ENCODE peak calls at places on chromosomes 2 and 18, in seven cellular contexts. Z is lower leg skin, M is pancreas, G is nephron progenitor cell, J is non-pigmented ciliary epithelial cell, W is NCI-H1105 treated with DMSO at 0.1 percent for 48 hours, D is foreskin fibroblast. N is an unnamed sample.

GRCh38 chr2:88658890-88659881 is 31.9 kb upstream of the EIF2AK3 start:
- DNase-seq in W (no peak), G (no peak), M (no peak), Z (peak), J (no peak), D (peak), N (no peak)

GRCh38 chr2:160517731-160518130 is 24.1 kb upstream of the RBMS1 start:
- DNase-seq in Z (no peak), M (no peak), W (no peak), J (no peak), G (no peak), D (no peak), N (no peak)

GRCh38 chr2:38406597-38407110 is 29.6 kb upstream of the ATL2 start:
- DNase-seq in D (no peak), G (no peak), W (no peak), J (no peak), M (no peak), Z (no peak), N (no peak)

GRCh38 chr2:177338177-177338721 is 54.3 kb upstream of the AGPS start:
- DNase-seq in W (no peak), Z (no peak), G (no peak), M (no peak), J (peak), D (peak), N (no peak)

GRCh38 chr2:160584972-160585494 is 91.4 kb upstream of the RBMS1 start:
- DNase-seq in G (no peak), W (no peak), M (no peak), D (peak), Z (no peak), J (no peak), N (no peak)

GRCh38 chr2:225328192-225328591 is 71.3 kb upstream of the NYAP2 start:
- DNase-seq in Z (no peak), M (no peak), D (peak), G (no peak), J (peak), W (no peak), N (no peak)

GRCh38 chr18:484749-485464 is 15.6 kb downstream of the COLEC12 start:
- DNase-seq in G (no peak), J (no peak), M (no peak), Z (no peak), D (no peak), W (no peak), N (no peak)

GRCh38 chr2:236205867-236206645 is 37.9 kb upstream of the GBX2 start:
- DNase-seq in W (no peak), J (no peak), G (no peak), D (no peak), M (no peak), Z (no peak), N (no peak)

GRCh38 chr2:105321875-105322646 is 7.5 kb downstream of the TGFBRAP1 start:
- DNase-seq in G (no peak), M (no peak), Z (no peak), J (no peak), W (no peak), D (no peak), N (no peak)

GRCh38 chr2:127580167-127581049 is 44.9 kb downstream of the MYO7B start:
- DNase-seq in G (no peak), Z (no peak), M (no peak), J (no peak), W (no peak), D (no peak), N (no peak)

GRCh38 chr2:213316001-213316735 is 31.9 kb downstream of the SPAG16 start:
- DNase-seq in W (no peak), G (no peak), J (peak), Z (no peak), M (no peak), D (peak), N (no peak)

GRCh38 chr2:165803123-165803760 is 9.2 kb upstream of the GALNT3 start:
- DNase-seq in G (no peak), J (peak), D (no peak), M (no peak), Z (no peak), W (no peak), N (no peak)

GRCh38 chr2:98269274-98269673 is 77.0 kb upstream of the CNGA3 start:
- DNase-seq in Z (peak), D (peak), W (no peak), M (no peak), J (peak), G (no peak), N (peak)

GRCh38 chr18:43271593-43272432 is 5.5 kb downstream of the SYT4 start:
- DNase-seq in D (peak), M (no peak), G (peak), Z (no peak), W (peak), J (peak), N (peak)

GRCh38 chr2:98346259-98347236 is at the start of gene CNGA3:
- DNase-seq in W (no peak), G (peak), M (peak), Z (no peak), J (no peak), D (no peak), N (peak)

GRCh38 chr2:192828947-192829346 is 634.2 kb upstream of the TMEFF2 start:
- DNase-seq in D (no peak), W (no peak), Z (no peak), M (peak), G (no peak), J (no peak), N (no peak)

GRCh38 chr2:14936436-14936835 is 303.9 kb downstream of the LRATD1 start:
- DNase-seq in D (no peak), J (no peak), G (no peak), W (no peak), Z (no peak), M (no peak), N (no peak)

GRCh38 chr2:44716131-44716530 is 225.4 kb upstream of the SIX3 start:
- DNase-seq in Z (no peak), D (peak), G (no peak), J (no peak), W (no peak), M (no peak), N (no peak)

GRCh38 chr2:201964631-201965206 is 68.9 kb upstream of the FZD7 start:
- DNase-seq in J (no peak), D (no peak), M (no peak), G (no peak), W (no peak), Z (no peak), N (peak)

GRCh38 chr2:134727385-134727784 is 8.6 kb upstream of the TMEM163 start:
- DNase-seq in M (no peak), G (no peak), J (peak), W (no peak), D (no peak), Z (no peak), N (no peak)

GRCh38 chr18:11728247-11728646 is 39.2 kb downstream of the GNAL start:
- DNase-seq in Z (no peak), W (peak), G (no peak), M (no peak), J (no peak), D (no peak), N (no peak)

GRCh38 chr2:146659976-146660375 is 1184.9 kb upstream of the ACVR2A start:
- DNase-seq in M (no peak), D (no peak), Z (no peak), J (no peak), G (no peak), W (no peak), N (no peak)

GRCh38 chr18:136433-136832 is 21.9 kb upstream of the USP14 start:
- DNase-seq in Z (no peak), G (no peak), W (no peak), J (no peak), M (no peak), D (no peak), N (peak)

GRCh38 chr2:8376603-8377423 is 305.0 kb upstream of the ID2 start:
- DNase-seq in M (no peak), Z (no peak), W (no peak), D (no peak), J (no peak), G (no peak), N (no peak)

GRCh38 chr2:11914455-11914854 is 168.0 kb downstream of the LPIN1 start:
- DNase-seq in Z (no peak), M (no peak), G (no peak), W (no peak), D (no peak), J (no peak), N (no peak)

GRCh38 chr2:226077841-226078240 is 678.3 kb downstream of the NYAP2 start:
- DNase-seq in Z (no peak), J (no peak), D (no peak), G (no peak), M (no peak), W (no peak), N (no peak)

GRCh38 chr2:55804535-55804934 is 110.9 kb upstream of the PNPT1 start:
- DNase-seq in W (no peak), J (no peak), D (no peak), M (no peak), Z (no peak), G (peak), N (no peak)

GRCh38 chr18:10417191-10417590 is 37.2 kb upstream of the APCDD1 start:
- DNase-seq in D (no peak), G (no peak), Z (peak), J (no peak), M (no peak), W (no peak), N (no peak)

GRCh38 chr2:45968946-45969584 is 317.6 kb downstream of the PRKCE start:
- DNase-seq in G (peak), W (no peak), M (no peak), D (peak), J (no peak), Z (no peak), N (no peak)

GRCh38 chr2:86036790-86037138 is 68.9 kb downstream of the POLR1A start:
- DNase-seq in G (no peak), D (no peak), M (no peak), J (no peak), Z (no peak), W (no peak), N (no peak)

GRCh38 chr2:170039401-170040172 is 138.4 kb upstream of the MYO3B start:
- DNase-seq in D (no peak), J (no peak), W (no peak), Z (no peak), M (no peak), G (no peak), N (no peak)

GRCh38 chr2:150255528-150255927 is 231.9 kb downstream of the RND3 start:
- DNase-seq in Z (no peak), D (peak), G (no peak), J (peak), M (no peak), W (no peak), N (no peak)

GRCh38 chr2:98936133-98936916 is at the start of gene CRACDL:
- DNase-seq in J (no peak), M (peak), G (peak), D (no peak), Z (no peak), W (peak), N (peak)

GRCh38 chr2:207046642-207047213 is 107.4 kb downstream of the CPO start:
- DNase-seq in Z (no peak), M (no peak), G (no peak), W (no peak), J (no peak), D (peak), N (peak)